ENCODE peak calls at places on chromosomes 12 and 14, in five cellular contexts. Z is thoracic aorta; M is CD8-positive, alpha-beta T cell; F is heart right ventricle; X is colonic mucosa. H is an unnamed sample.

GRCh38 chr14:39393289-39393688 is 38.9 kb downstream of the FBXO33 start:
- DNase-seq in Z (no peak), M (no peak), F (no peak), X (no peak), H (no peak)

GRCh38 chr14:32109676-32110075 is 32.6 kb downstream of the ARHGAP5 start:
- DNase-seq in Z (no peak), M (no peak), F (no peak), X (no peak), H (no peak)

GRCh38 chr14:22002860-22003284 is 329.3 kb upstream of the OR4E1 start:
- DNase-seq in Z (no peak), M (peak; percentile 72), F (no peak), X (no peak), H (peak; percentile 27)

GRCh38 chr12:50222275-50222783 is 55.2 kb upstream of the CERS5 start:
- DNase-seq in Z (peak; percentile 28), M (no peak), F (no peak), X (peak; percentile 57), H (no peak)

GRCh38 chr12:108129017-108129812 is at the start of gene WSCD2:
- DNase-seq in Z (no peak), M (no peak), F (peak; percentile 46), X (no peak), H (no peak)

GRCh38 chr14:104787736-104788532 is 7.6 kb downstream of the AKT1 start:
- DNase-seq in Z (no peak), M (peak; percentile 12), F (no peak), X (no peak), H (no peak)

GRCh38 chr14:37655418-37655817 is 60.0 kb downstream of the TTC6 start:
- DNase-seq in Z (no peak), M (no peak), F (no peak), X (no peak), H (no peak)

GRCh38 chr12:19833775-19834501 is 394.6 kb downstream of the AEBP2 start:
- DNase-seq in Z (no peak), M (no peak), F (no peak), X (no peak), H (no peak)

GRCh38 chr12:18696971-18697602 is 40.7 kb downstream of the PLCZ1 start:
- DNase-seq in Z (no peak), M (no peak), F (no peak), X (no peak), H (no peak)

GRCh38 chr12:59396519-59396918 is 199.3 kb upstream of the SLC16A7 start:
- DNase-seq in Z (no peak), M (no peak), F (no peak), X (peak; percentile 44), H (peak; percentile 29)

GRCh38 chr14:87170179-87170578 is 822.8 kb downstream of the GALC start:
- DNase-seq in Z (no peak), M (no peak), F (no peak), X (no peak), H (no peak)

GRCh38 chr14:95190857-95191256 is 33.5 kb upstream of the DICER1 start:
- DNase-seq in Z (no peak), M (no peak), F (no peak), X (no peak), H (no peak)

GRCh38 chr14:75370416-75371205 is 57.2 kb upstream of the JDP2 start:
- DNase-seq in Z (no peak), M (no peak), F (no peak), X (no peak), H (no peak)

GRCh38 chr14:38197001-38197760 is 10.5 kb upstream of the SSTR1 start:
- DNase-seq in Z (no peak), M (no peak), F (no peak), X (no peak), H (no peak)

GRCh38 chr14:100147181-100147631 is 12.2 kb downstream of the DEGS2 start:
- DNase-seq in Z (no peak), M (peak; percentile 86), F (no peak), X (no peak), H (peak; percentile 60)

GRCh38 chr12:26011099-26011498 is 52.6 kb downstream of the RASSF8 start:
- DNase-seq in Z (no peak), M (no peak), F (no peak), X (no peak), H (no peak)

GRCh38 chr14:98949031-98949430 is 323.0 kb downstream of the BCL11B start:
- DNase-seq in Z (no peak), M (no peak), F (no peak), X (no peak), H (no peak)

GRCh38 chr12:101013993-101014392 is 196.0 kb downstream of the SLC5A8 start:
- DNase-seq in Z (no peak), M (no peak), F (no peak), X (no peak), H (peak; percentile 7)

GRCh38 chr12:100528471-100529139 is 44.9 kb upstream of the GAS2L3 start:
- DNase-seq in Z (no peak), M (no peak), F (no peak), X (no peak), H (no peak)

GRCh38 chr12:101018540-101018939 is 191.5 kb downstream of the SLC5A8 start:
- DNase-seq in Z (no peak), M (no peak), F (no peak), X (no peak), H (no peak)

GRCh38 chr14:77120771-77121743 is 20.5 kb downstream of the ZDHHC22 start:
- DNase-seq in Z (no peak), M (peak; percentile 52), F (no peak), X (no peak), H (no peak)

GRCh38 chr14:23570806-23571483 is 3.4 kb upstream of the AP1G2 start:
- DNase-seq in Z (no peak), M (no peak), F (no peak), X (no peak), H (no peak)

GRCh38 chr12:21941522-21942376 is 523 bp upstream of the ABCC9 start:
- DNase-seq in Z (no peak), M (no peak), F (peak; percentile 77), X (peak; percentile 41), H (peak; percentile 61)

GRCh38 chr14:98186140-98186539 is 1085.9 kb downstream of the BCL11B start:
- DNase-seq in Z (no peak), M (no peak), F (no peak), X (no peak), H (no peak)

GRCh38 chr12:109542014-109542413 is 31.3 kb downstream of the MMAB start:
- DNase-seq in Z (no peak), M (no peak), F (no peak), X (no peak), H (no peak)

GRCh38 chr14:46490150-46490769 is 161.3 kb downstream of the RPL10L start:
- DNase-seq in Z (no peak), M (no peak), F (no peak), X (peak; percentile 18), H (peak; percentile 29)

GRCh38 chr12:111363578-111363977 is 5.3 kb downstream of the PHETA1 start:
- DNase-seq in Z (no peak), M (no peak), F (no peak), X (no peak), H (no peak)

GRCh38 chr12:87784350-87784749 is 244.9 kb downstream of the C12orf50 start:
- DNase-seq in Z (no peak), M (no peak), F (no peak), X (no peak), H (no peak)

GRCh38 chr12:118299791-118300460 is 72.8 kb downstream of the TAOK3 start:
- DNase-seq in Z (no peak), M (no peak), F (no peak), X (no peak), H (no peak)

GRCh38 chr12:8609061-8609570 is 3.5 kb downstream of the AICDA start:
- DNase-seq in Z (no peak), M (no peak), F (no peak), X (no peak), H (peak; percentile 13)

GRCh38 chr12:26941251-26941650 is 3.0 kb downstream of the FGFR1OP2 start:
- DNase-seq in Z (no peak), M (no peak), F (no peak), X (no peak), H (no peak)

GRCh38 chr14:75794615-75795038 is 133.6 kb downstream of the TTLL5 start:
- DNase-seq in Z (no peak), M (no peak), F (no peak), X (no peak), H (no peak)

GRCh38 chr12:131229426-131230339 is 276.0 kb downstream of the ADGRD1 start:
- DNase-seq in Z (no peak), M (no peak), F (peak; percentile 37), X (no peak), H (no peak)

GRCh38 chr12:54405106-54405505 is 14.0 kb downstream of the ITGA5 start:
- DNase-seq in Z (no peak), M (peak; percentile 20), F (no peak), X (no peak), H (no peak)

GRCh38 chr14:51087024-51087423 is 7.9 kb downstream of the TRIM9 start:
- DNase-seq in Z (no peak), M (no peak), F (no peak), X (peak; percentile 75), H (peak; percentile 74)

DNA sequence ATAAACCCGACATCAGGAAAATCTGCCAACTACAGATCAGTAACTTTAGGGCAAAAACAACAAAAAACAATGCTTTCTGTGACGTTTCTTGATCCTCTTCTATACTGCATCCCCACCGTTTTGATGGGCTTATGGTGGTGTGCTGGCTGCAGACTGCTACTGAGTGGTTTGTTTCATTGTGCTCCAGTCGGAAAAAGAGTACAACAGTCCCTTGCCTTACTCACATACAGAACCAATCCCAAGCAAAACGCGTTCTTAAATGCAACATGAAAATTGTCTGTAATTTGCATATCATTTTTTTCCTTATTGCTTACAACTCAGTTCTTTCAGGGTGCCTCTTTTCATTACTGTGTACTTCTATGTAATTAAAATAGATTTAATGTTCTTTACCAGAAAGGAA is 2.3 kb downstream of the ETV6 start:
- DNase-seq in Z (no peak), M (no peak), F (no peak), X (no peak), H (no peak)
- H3K4me3 ChIP-seq in Z (peak overlapping the region; percentile 97), M (peak overlapping the region; percentile 17), F (peak overlapping the region; percentile 83), X (peak overlapping the region; percentile 67), H (no peak overlapping the region)

GRCh38 chr12:1811281-1811947 is 9.0 kb upstream of the LRTM2 start:
- DNase-seq in Z (no peak), M (peak; percentile 38), F (no peak), X (no peak), H (no peak)
- H3K4me1 ChIP-seq in Z (peaks cover 20% of the 10 kb centered on the region), M (no peaks in the 10 kb centered on the region), F (no peaks in the 10 kb centered on the region), X (no peaks in the 10 kb centered on the region), H (no peaks in the 10 kb centered on the region)

DNA sequence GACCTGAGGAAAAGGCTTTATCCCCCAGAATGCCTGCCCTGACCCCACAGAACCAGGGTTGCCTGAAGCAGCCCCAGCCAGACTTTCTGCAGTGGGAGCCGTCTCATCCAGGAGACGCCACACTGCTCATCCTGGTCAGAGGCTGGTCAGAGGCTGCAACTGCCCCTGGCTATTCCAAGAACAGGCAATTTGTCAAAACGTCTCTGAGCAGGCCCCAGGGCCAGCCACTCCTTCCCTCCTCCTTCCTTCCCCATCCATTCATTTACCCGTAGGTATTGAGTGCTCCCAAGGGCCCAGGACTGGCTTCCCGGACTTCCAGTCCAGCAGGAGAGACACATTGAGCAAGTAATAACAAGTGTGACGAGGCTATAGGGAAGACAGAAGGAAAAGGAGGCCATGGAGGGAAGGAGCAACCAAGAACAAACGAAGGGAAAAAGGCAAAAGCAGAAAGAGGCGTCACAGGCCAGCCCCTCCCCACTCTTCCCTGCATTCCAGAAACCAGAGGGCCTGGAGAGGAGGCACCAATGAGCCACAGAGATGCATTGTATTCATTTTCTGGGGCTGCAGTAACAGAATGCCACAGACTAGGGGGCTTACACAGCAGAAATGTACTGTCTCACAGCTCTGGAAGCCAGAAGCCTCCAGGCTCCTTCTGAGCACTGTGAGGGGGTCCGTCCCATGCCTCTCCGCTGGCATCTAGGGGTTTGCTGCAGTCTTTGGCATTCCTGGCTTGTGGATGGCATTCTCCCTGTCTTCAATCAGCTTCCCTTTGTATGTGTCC is 21.0 kb upstream of the CD9 start:
- DNase-seq in Z (no peak), M (no peak), F (no peak), X (no peak), H (no peak)
- TF ChIP-seq CTCF in Z (no peak), M (no peak), F (no peak), X (no peak), H (no peak)

GRCh38 chr12:39144613-39145061 is 239.2 kb upstream of the CPNE8 start:
- DNase-seq in Z (no peak), M (no peak), F (no peak), X (no peak), H (no peak)
- H3K4me3 ChIP-seq in Z (peak overlapping the region; percentile 75), M (no peak overlapping the region), F (peak overlapping the region; percentile 61), X (no peak overlapping the region), H (no peak overlapping the region)

H was measured in mucosa of descending colon.